ENCODE peak calls at places on chromosomes 5 and 9, in eight cellular contexts. One of them, this sample, is unnamed.

GRCh38 chr9:70255521-70255920 is 3.3 kb upstream of the SMC5 start:
- DNase-seq in colonic mucosa: no peak
- DNase-seq in PC-9: no peak
- DNase-seq in AG09309: no peak
- DNase-seq in brain microvascular endothelial cell: no peak
- DNase-seq in GM12865: no peak
- DNase-seq in GM12878: no peak
- DNase-seq in heart left ventricle: no peak
- DNase-seq in this sample: no peak

GRCh38 chr9:111994831-111995458 is 98.3 kb downstream of the UGCG start:
- DNase-seq in PC-9: no peak
- DNase-seq in GM12865: peak
- DNase-seq in colonic mucosa: no peak
- DNase-seq in brain microvascular endothelial cell: no peak
- DNase-seq in AG09309: no peak
- DNase-seq in GM12878: peak
- DNase-seq in heart left ventricle: no peak
- DNase-seq in this sample: peak

GRCh38 chr5:10343486-10343885 is 10.0 kb upstream of the MARCHF6 start:
- DNase-seq in brain microvascular endothelial cell: no peak
- DNase-seq in AG09309: no peak
- DNase-seq in heart left ventricle: no peak
- DNase-seq in GM12865: no peak
- DNase-seq in GM12878: no peak
- DNase-seq in colonic mucosa: no peak
- DNase-seq in PC-9: no peak
- DNase-seq in this sample: no peak

GRCh38 chr5:14457475-14457874 is 124.1 kb upstream of the OTULINL start:
- DNase-seq in GM12865: no peak
- DNase-seq in brain microvascular endothelial cell: no peak
- DNase-seq in GM12878: no peak
- DNase-seq in AG09309: no peak
- DNase-seq in colonic mucosa: no peak
- DNase-seq in heart left ventricle: no peak
- DNase-seq in PC-9: no peak
- DNase-seq in this sample: no peak

GRCh38 chr9:122202099-122202498 is 26.7 kb downstream of the LHX6 start:
- DNase-seq in GM12878: no peak
- DNase-seq in AG09309: no peak
- DNase-seq in GM12865: no peak
- DNase-seq in brain microvascular endothelial cell: no peak
- DNase-seq in PC-9: no peak
- DNase-seq in heart left ventricle: no peak
- DNase-seq in colonic mucosa: no peak
- DNase-seq in this sample: no peak

GRCh38 chr5:32501623-32502022 is 57.1 kb upstream of the ZFR start:
- DNase-seq in GM12865: no peak
- DNase-seq in brain microvascular endothelial cell: no peak
- DNase-seq in AG09309: no peak
- DNase-seq in PC-9: no peak
- DNase-seq in GM12878: no peak
- DNase-seq in colonic mucosa: no peak
- DNase-seq in heart left ventricle: no peak
- DNase-seq in this sample: no peak

GRCh38 chr5:146751054-146751453 is 127.5 kb downstream of the PPP2R2B start:
- DNase-seq in GM12878: no peak
- DNase-seq in brain microvascular endothelial cell: no peak
- DNase-seq in colonic mucosa: no peak
- DNase-seq in PC-9: no peak
- DNase-seq in heart left ventricle: no peak
- DNase-seq in GM12865: no peak
- DNase-seq in AG09309: no peak
- DNase-seq in this sample: no peak

GRCh38 chr9:124522121-124523098 is 15.2 kb upstream of the NR5A1 start:
- DNase-seq in GM12878: no peak
- DNase-seq in colonic mucosa: no peak
- DNase-seq in GM12865: no peak
- DNase-seq in brain microvascular endothelial cell: no peak
- DNase-seq in AG09309: no peak
- DNase-seq in PC-9: no peak
- DNase-seq in heart left ventricle: no peak
- DNase-seq in this sample: no peak

GRCh38 chr5:93791520-93791972 is 50.1 kb upstream of the POU5F2 start:
- DNase-seq in GM12878: no peak
- DNase-seq in colonic mucosa: no peak
- DNase-seq in heart left ventricle: no peak
- DNase-seq in AG09309: no peak
- DNase-seq in GM12865: no peak
- DNase-seq in PC-9: no peak
- DNase-seq in brain microvascular endothelial cell: peak
- DNase-seq in this sample: no peak

GRCh38 chr5:14582797-14583137 is 1.2 kb downstream of the OTULINL start:
- DNase-seq in brain microvascular endothelial cell: no peak
- DNase-seq in colonic mucosa: no peak
- DNase-seq in AG09309: no peak
- DNase-seq in GM12878: no peak
- DNase-seq in heart left ventricle: no peak
- DNase-seq in PC-9: no peak
- DNase-seq in GM12865: no peak
- DNase-seq in this sample: no peak

GRCh38 chr9:37929441-37929895 is 25.5 kb upstream of the SLC25A51 start:
- DNase-seq in GM12878: no peak
- DNase-seq in heart left ventricle: no peak
- DNase-seq in colonic mucosa: no peak
- DNase-seq in brain microvascular endothelial cell: peak
- DNase-seq in GM12865: no peak
- DNase-seq in AG09309: no peak
- DNase-seq in PC-9: no peak
- DNase-seq in this sample: no peak

GRCh38 chr9:129568560-129569505 is 52.1 kb downstream of the C9orf50 start:
- DNase-seq in heart left ventricle: peak
- DNase-seq in PC-9: peak
- DNase-seq in GM12865: no peak
- DNase-seq in AG09309: no peak
- DNase-seq in colonic mucosa: peak
- DNase-seq in GM12878: no peak
- DNase-seq in brain microvascular endothelial cell: no peak
- DNase-seq in this sample: no peak

GRCh38 chr5:115419794-115420585 is 123.5 kb upstream of the CCDC112 start:
- DNase-seq in GM12865: no peak
- DNase-seq in brain microvascular endothelial cell: peak
- DNase-seq in colonic mucosa: no peak
- DNase-seq in PC-9: peak
- DNase-seq in AG09309: peak
- DNase-seq in GM12878: no peak
- DNase-seq in heart left ventricle: no peak
- DNase-seq in this sample: peak

GRCh38 chr5:123545506-123545905 is 33.5 kb downstream of the CSNK1G3 start:
- DNase-seq in PC-9: no peak
- DNase-seq in brain microvascular endothelial cell: no peak
- DNase-seq in AG09309: no peak
- DNase-seq in GM12865: no peak
- DNase-seq in heart left ventricle: no peak
- DNase-seq in GM12878: no peak
- DNase-seq in colonic mucosa: peak
- DNase-seq in this sample: no peak

GRCh38 chr5:124963236-124963929 is 216.9 kb upstream of the ZNF608 start:
- DNase-seq in heart left ventricle: no peak
- DNase-seq in colonic mucosa: no peak
- DNase-seq in PC-9: no peak
- DNase-seq in GM12865: no peak
- DNase-seq in GM12878: no peak
- DNase-seq in AG09309: peak
- DNase-seq in brain microvascular endothelial cell: peak
- DNase-seq in this sample: peak

GRCh38 chr9:106799146-106799545 is 63.8 kb upstream of the ZNF462 start:
- DNase-seq in colonic mucosa: no peak
- DNase-seq in GM12865: no peak
- DNase-seq in AG09309: peak
- DNase-seq in GM12878: no peak
- DNase-seq in PC-9: no peak
- DNase-seq in brain microvascular endothelial cell: peak
- DNase-seq in heart left ventricle: no peak
- DNase-seq in this sample: peak

GRCh38 chr9:30913331-30913730 is 1471.1 kb upstream of the ACO1 start:
- DNase-seq in GM12878: no peak
- DNase-seq in colonic mucosa: no peak
- DNase-seq in AG09309: no peak
- DNase-seq in PC-9: no peak
- DNase-seq in GM12865: no peak
- DNase-seq in brain microvascular endothelial cell: no peak
- DNase-seq in heart left ventricle: no peak
- DNase-seq in this sample: no peak

GRCh38 chr5:179346401-179346800 is 1.1 kb upstream of the ADAMTS2 start:
- DNase-seq in GM12878: no peak
- DNase-seq in PC-9: no peak
- DNase-seq in AG09309: no peak
- DNase-seq in heart left ventricle: no peak
- DNase-seq in GM12865: no peak
- DNase-seq in colonic mucosa: no peak
- DNase-seq in brain microvascular endothelial cell: peak
- DNase-seq in this sample: no peak
- H3K4me3 ChIP-seq in GM12878: no peak
- H3K4me3 ChIP-seq in PC-9: no peak
- H3K4me3 ChIP-seq in AG09309: no peak
- H3K4me3 ChIP-seq in heart left ventricle: no peak
- H3K4me3 ChIP-seq in GM12865: no peak
- H3K4me3 ChIP-seq in colonic mucosa: no peak
- H3K4me3 ChIP-seq in brain microvascular endothelial cell: no peak
- H3K4me3 ChIP-seq in this sample: no peak

DNA sequence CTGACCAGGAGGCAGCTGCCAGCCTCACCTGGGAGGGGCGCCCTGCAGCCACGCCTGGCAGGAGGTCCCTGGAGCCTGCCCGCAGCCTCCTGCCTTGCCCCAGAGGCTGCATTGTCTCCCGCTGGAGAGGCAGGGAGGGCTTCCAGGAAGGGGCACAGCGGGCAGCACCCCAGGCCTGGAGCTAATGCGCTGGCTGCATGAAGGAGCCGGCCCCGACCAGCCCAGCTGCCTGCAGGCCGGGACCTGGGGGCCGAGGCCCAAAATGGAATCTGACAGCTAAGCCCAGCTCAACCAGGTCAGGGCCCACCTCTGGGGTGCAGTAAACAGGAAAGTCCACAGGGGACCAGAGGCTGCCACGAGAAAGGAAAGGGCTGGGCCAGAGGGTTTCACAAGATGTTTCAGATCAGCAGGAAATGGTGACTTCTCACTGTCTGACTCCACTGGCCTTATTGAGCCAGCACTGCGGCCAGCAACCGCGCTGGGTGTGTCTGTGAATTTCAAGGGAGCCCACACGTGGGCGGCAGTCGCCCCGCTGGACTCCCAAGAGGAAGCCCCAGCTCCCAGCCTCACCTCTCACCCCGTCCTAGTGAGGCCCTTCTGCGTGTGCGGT is 18.6 kb upstream of the NOTCH1 start:
- DNase-seq in GM12865: peak
- DNase-seq in heart left ventricle: peak
- DNase-seq in colonic mucosa: peak
- DNase-seq in brain microvascular endothelial cell: peak
- DNase-seq in AG09309: no peak
- DNase-seq in GM12878: peak
- DNase-seq in PC-9: peak
- DNase-seq in this sample: no peak
- TF ChIP-seq CTCF in GM12865: peak
- TF ChIP-seq CTCF in heart left ventricle: no peak
- TF ChIP-seq CTCF in colonic mucosa: no peak
- TF ChIP-seq CTCF in brain microvascular endothelial cell: peak
- TF ChIP-seq CTCF in AG09309: no peak
- TF ChIP-seq CTCF in GM12878: peak
- TF ChIP-seq CTCF in PC-9: peak
- TF ChIP-seq CTCF in this sample: no peak

DNA sequence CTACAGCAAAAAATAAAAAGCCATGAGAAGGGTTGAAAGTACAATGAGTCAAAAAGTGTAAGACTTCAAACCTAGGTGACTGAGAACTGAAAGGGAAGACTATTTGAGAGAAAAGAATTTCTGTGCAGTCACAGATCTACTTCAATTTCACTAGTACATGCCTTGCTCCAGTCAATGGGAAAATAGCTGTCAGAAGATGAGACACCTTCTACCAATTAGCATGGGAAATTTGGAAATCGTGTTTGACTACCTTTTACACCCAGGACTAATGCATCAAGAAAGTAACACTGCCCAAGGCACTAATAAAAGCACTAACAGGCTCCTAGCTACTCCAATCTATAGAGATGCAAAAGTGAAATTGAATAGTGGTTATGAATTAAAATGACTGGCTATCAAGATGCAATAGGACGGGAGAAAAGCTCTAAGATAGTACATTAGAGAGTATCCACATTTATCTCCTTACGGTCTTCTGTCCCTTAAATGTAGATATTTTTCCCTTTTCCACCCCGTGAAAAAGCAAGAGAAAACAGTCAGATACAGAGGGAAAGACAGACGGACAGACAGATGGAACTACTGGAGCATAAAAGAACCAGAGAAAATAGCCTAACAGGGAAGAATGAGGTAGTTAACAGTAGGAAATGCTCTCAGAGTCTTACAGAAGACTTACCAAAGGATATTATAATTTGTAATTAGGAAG is 15.2 kb downstream of the ERP44 start:
- DNase-seq in GM12878: no peak
- DNase-seq in GM12865: peak
- DNase-seq in heart left ventricle: no peak
- DNase-seq in AG09309: no peak
- DNase-seq in PC-9: no peak
- DNase-seq in brain microvascular endothelial cell: no peak
- DNase-seq in colonic mucosa: no peak
- DNase-seq in this sample: no peak
- H3K4me3 ChIP-seq in GM12878: peak
- H3K4me3 ChIP-seq in GM12865: peak
- H3K4me3 ChIP-seq in heart left ventricle: no peak
- H3K4me3 ChIP-seq in AG09309: no peak
- H3K4me3 ChIP-seq in PC-9: no peak
- H3K4me3 ChIP-seq in brain microvascular endothelial cell: no peak
- H3K4me3 ChIP-seq in colonic mucosa: no peak
- H3K4me3 ChIP-seq in this sample: no peak

GRCh38 chr5:121988443-121988842 is 26.7 kb downstream of the SRFBP1 start:
- DNase-seq in brain microvascular endothelial cell: no peak
- DNase-seq in heart left ventricle: no peak
- DNase-seq in colonic mucosa: no peak
- DNase-seq in PC-9: no peak
- DNase-seq in GM12878: no peak
- DNase-seq in GM12865: no peak
- DNase-seq in AG09309: no peak
- DNase-seq in this sample: no peak

GRCh38 chr5:121987685-121988073 is 25.9 kb downstream of the SRFBP1 start:
- DNase-seq in AG09309: no peak
- DNase-seq in PC-9: no peak
- DNase-seq in heart left ventricle: no peak
- DNase-seq in colonic mucosa: no peak
- DNase-seq in GM12865: no peak
- DNase-seq in GM12878: no peak
- DNase-seq in brain microvascular endothelial cell: no peak
- DNase-seq in this sample: no peak

DNA sequence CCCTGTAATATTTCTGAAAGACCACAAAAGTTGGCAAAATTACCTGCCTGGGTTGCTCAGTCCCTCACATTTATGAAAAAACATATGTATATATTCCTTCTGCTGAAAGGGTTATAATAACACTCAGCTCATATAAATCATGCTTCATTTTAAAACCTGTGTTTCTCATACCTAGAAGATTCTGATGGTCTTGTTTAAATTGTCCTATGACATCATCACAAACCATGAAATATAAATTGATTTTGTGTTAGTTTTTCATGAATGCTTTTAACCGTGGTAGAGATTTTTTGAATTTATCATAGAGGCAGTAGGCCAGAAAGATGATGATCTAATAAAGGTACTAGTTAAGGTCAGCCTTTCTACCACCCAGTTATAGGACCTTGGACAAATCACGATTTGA is 31.4 kb downstream of the SRFBP1 start:
- DNase-seq in colonic mucosa: no peak
- DNase-seq in GM12865: no peak
- DNase-seq in brain microvascular endothelial cell: no peak
- DNase-seq in PC-9: no peak
- DNase-seq in GM12878: no peak
- DNase-seq in AG09309: no peak
- DNase-seq in heart left ventricle: no peak
- DNase-seq in this sample: no peak
- TF ChIP-seq CTCF in colonic mucosa: no peak
- TF ChIP-seq CTCF in GM12865: no peak
- TF ChIP-seq CTCF in brain microvascular endothelial cell: no peak
- TF ChIP-seq CTCF in PC-9: no peak
- TF ChIP-seq CTCF in GM12878: no peak
- TF ChIP-seq CTCF in AG09309: no peak
- TF ChIP-seq CTCF in heart left ventricle: no peak
- TF ChIP-seq CTCF in this sample: no peak

This sample was measured in epithelial cell of proximal tubule.